ENCODE peak calls at places on chromosomes 1 and 21, in five cellular contexts. One of them, this sample, is unnamed.

GRCh38 chr1:11357291-11357690 is 84.3 kb downstream of the UBIAD1 start:
- DNase-seq in heart right ventricle: no peak
- DNase-seq in HFF-Myc: no peak
- DNase-seq in cardiac fibroblast: no peak
- DNase-seq in endodermal cell: no peak
- DNase-seq in this sample: no peak

GRCh38 chr1:41495171-41495948 is 10.9 kb upstream of the EDN2 start:
- DNase-seq in heart right ventricle: no peak
- DNase-seq in HFF-Myc: no peak
- DNase-seq in cardiac fibroblast: peak
- DNase-seq in endodermal cell: peak
- DNase-seq in this sample: no peak

GRCh38 chr1:59013276-59013927 is 229.6 kb upstream of the JUN start:
- DNase-seq in heart right ventricle: peak
- DNase-seq in HFF-Myc: peak
- DNase-seq in cardiac fibroblast: peak
- DNase-seq in endodermal cell: peak
- DNase-seq in this sample: no peak

GRCh38 chr1:5572794-5573193 is 419.4 kb downstream of the NPHP4 start:
- DNase-seq in heart right ventricle: no peak
- DNase-seq in HFF-Myc: no peak
- DNase-seq in cardiac fibroblast: no peak
- DNase-seq in endodermal cell: peak
- DNase-seq in this sample: no peak

GRCh38 chr1:234553241-234554156 is 56.5 kb downstream of the IRF2BP2 start:
- DNase-seq in heart right ventricle: no peak
- DNase-seq in HFF-Myc: peak
- DNase-seq in cardiac fibroblast: peak
- DNase-seq in endodermal cell: peak
- DNase-seq in this sample: peak

GRCh38 chr1:15974855-15975254 is 1.0 kb downstream of the ZBTB17 start:
- DNase-seq in heart right ventricle: no peak
- DNase-seq in HFF-Myc: no peak
- DNase-seq in cardiac fibroblast: no peak
- DNase-seq in endodermal cell: no peak
- DNase-seq in this sample: no peak

GRCh38 chr1:232589111-232589808 is 40.7 kb downstream of the SIPA1L2 start:
- DNase-seq in heart right ventricle: no peak
- DNase-seq in HFF-Myc: no peak
- DNase-seq in cardiac fibroblast: peak
- DNase-seq in endodermal cell: no peak
- DNase-seq in this sample: no peak

GRCh38 chr21:41664881-41665765 is 101.7 kb downstream of the RIPK4 start:
- DNase-seq in heart right ventricle: peak
- DNase-seq in HFF-Myc: no peak
- DNase-seq in cardiac fibroblast: peak
- DNase-seq in endodermal cell: no peak
- DNase-seq in this sample: no peak

GRCh38 chr1:181101581-181102226 is 13.2 kb downstream of the IER5 start:
- DNase-seq in heart right ventricle: no peak
- DNase-seq in HFF-Myc: no peak
- DNase-seq in cardiac fibroblast: peak
- DNase-seq in endodermal cell: peak
- DNase-seq in this sample: peak

GRCh38 chr1:214002060-214002459 is 14.3 kb downstream of the PROX1 start:
- DNase-seq in heart right ventricle: no peak
- DNase-seq in HFF-Myc: no peak
- DNase-seq in cardiac fibroblast: no peak
- DNase-seq in endodermal cell: no peak
- DNase-seq in this sample: no peak

GRCh38 chr1:244439391-244440032 is 12.2 kb downstream of the ADSS2 start:
- DNase-seq in heart right ventricle: no peak
- DNase-seq in HFF-Myc: no peak
- DNase-seq in cardiac fibroblast: no peak
- DNase-seq in endodermal cell: peak
- DNase-seq in this sample: no peak

GRCh38 chr1:32241011-32241763 is 5.8 kb upstream of the FAM167B start:
- DNase-seq in heart right ventricle: peak
- DNase-seq in HFF-Myc: no peak
- DNase-seq in cardiac fibroblast: peak
- DNase-seq in endodermal cell: peak
- DNase-seq in this sample: no peak

GRCh38 chr1:59500970-59501742 is 204.3 kb downstream of the FGGY start:
- DNase-seq in heart right ventricle: no peak
- DNase-seq in HFF-Myc: no peak
- DNase-seq in cardiac fibroblast: no peak
- DNase-seq in endodermal cell: no peak
- DNase-seq in this sample: no peak

GRCh38 chr1:208420696-208421095 is 176.5 kb upstream of the PLXNA2 start:
- DNase-seq in heart right ventricle: no peak
- DNase-seq in HFF-Myc: no peak
- DNase-seq in cardiac fibroblast: no peak
- DNase-seq in endodermal cell: no peak
- DNase-seq in this sample: no peak

GRCh38 chr1:58895559-58896135 is 111.8 kb upstream of the JUN start:
- DNase-seq in heart right ventricle: no peak
- DNase-seq in HFF-Myc: no peak
- DNase-seq in cardiac fibroblast: no peak
- DNase-seq in endodermal cell: no peak
- DNase-seq in this sample: no peak

GRCh38 chr1:85295006-85295431 is 18.6 kb upstream of the BCL10 start:
- DNase-seq in heart right ventricle: no peak
- DNase-seq in HFF-Myc: peak
- DNase-seq in cardiac fibroblast: no peak
- DNase-seq in endodermal cell: no peak
- DNase-seq in this sample: peak

GRCh38 chr1:86648255-86648654 is 56.1 kb upstream of the SH3GLB1 start:
- DNase-seq in heart right ventricle: no peak
- DNase-seq in HFF-Myc: peak
- DNase-seq in cardiac fibroblast: peak
- DNase-seq in endodermal cell: no peak
- DNase-seq in this sample: peak

GRCh38 chr1:180720753-180721152 is 88.9 kb downstream of the XPR1 start:
- DNase-seq in heart right ventricle: no peak
- DNase-seq in HFF-Myc: no peak
- DNase-seq in cardiac fibroblast: no peak
- DNase-seq in endodermal cell: no peak
- DNase-seq in this sample: no peak

GRCh38 chr21:29233611-29234540 is 64.8 kb upstream of the BACH1 start:
- DNase-seq in heart right ventricle: no peak
- DNase-seq in HFF-Myc: no peak
- DNase-seq in cardiac fibroblast: no peak
- DNase-seq in endodermal cell: no peak
- DNase-seq in this sample: no peak

GRCh38 chr21:42983102-42983501 is 8.7 kb downstream of the PKNOX1 start:
- DNase-seq in heart right ventricle: no peak
- DNase-seq in HFF-Myc: no peak
- DNase-seq in cardiac fibroblast: no peak
- DNase-seq in endodermal cell: no peak
- DNase-seq in this sample: no peak

GRCh38 chr21:15063081-15063820 is 1.5 kb downstream of the NRIP1 start:
- DNase-seq in heart right ventricle: no peak
- DNase-seq in HFF-Myc: no peak
- DNase-seq in cardiac fibroblast: no peak
- DNase-seq in endodermal cell: peak
- DNase-seq in this sample: no peak

GRCh38 chr1:41925712-41926111 is 7.0 kb upstream of the HIVEP3 start:
- DNase-seq in heart right ventricle: no peak
- DNase-seq in HFF-Myc: no peak
- DNase-seq in cardiac fibroblast: peak
- DNase-seq in endodermal cell: no peak
- DNase-seq in this sample: no peak

GRCh38 chr1:31064685-31065309 is 720 bp downstream of the PUM1 start:
- DNase-seq in heart right ventricle: peak
- DNase-seq in HFF-Myc: no peak
- DNase-seq in cardiac fibroblast: peak
- DNase-seq in endodermal cell: no peak
- DNase-seq in this sample: no peak

GRCh38 chr1:169250022-169250421 is 117.6 kb downstream of the NME7 start:
- DNase-seq in heart right ventricle: no peak
- DNase-seq in HFF-Myc: peak
- DNase-seq in cardiac fibroblast: peak
- DNase-seq in endodermal cell: no peak
- DNase-seq in this sample: no peak

GRCh38 chr1:201466492-201466891 is 2.5 kb downstream of the PHLDA3 start:
- DNase-seq in heart right ventricle: no peak
- DNase-seq in HFF-Myc: no peak
- DNase-seq in cardiac fibroblast: peak
- DNase-seq in endodermal cell: no peak
- DNase-seq in this sample: no peak

GRCh38 chr1:115705085-115706008 is 63.2 kb downstream of the CASQ2 start:
- DNase-seq in heart right ventricle: no peak
- DNase-seq in HFF-Myc: no peak
- DNase-seq in cardiac fibroblast: no peak
- DNase-seq in endodermal cell: no peak
- DNase-seq in this sample: no peak

GRCh38 chr1:200043330-200043668 is 15.8 kb downstream of the NR5A2 start:
- DNase-seq in heart right ventricle: no peak
- DNase-seq in HFF-Myc: no peak
- DNase-seq in cardiac fibroblast: no peak
- DNase-seq in endodermal cell: no peak
- DNase-seq in this sample: no peak

GRCh38 chr1:170661646-170662411 is 2.1 kb upstream of the PRRX1 start:
- DNase-seq in heart right ventricle: peak
- DNase-seq in HFF-Myc: no peak
- DNase-seq in cardiac fibroblast: peak
- DNase-seq in endodermal cell: peak
- DNase-seq in this sample: no peak

GRCh38 chr1:156126701-156127534 is 12.4 kb downstream of the LMNA start:
- DNase-seq in heart right ventricle: no peak
- DNase-seq in HFF-Myc: peak
- DNase-seq in cardiac fibroblast: peak
- DNase-seq in endodermal cell: no peak
- DNase-seq in this sample: no peak

GRCh38 chr1:226946285-226946684 is 6.2 kb downstream of the COQ8A start:
- DNase-seq in heart right ventricle: no peak
- DNase-seq in HFF-Myc: no peak
- DNase-seq in cardiac fibroblast: no peak
- DNase-seq in endodermal cell: no peak
- DNase-seq in this sample: no peak

GRCh38 chr1:73947009-73947408 is 251.0 kb downstream of the LRRIQ3 start:
- DNase-seq in heart right ventricle: no peak
- DNase-seq in HFF-Myc: no peak
- DNase-seq in cardiac fibroblast: no peak
- DNase-seq in endodermal cell: no peak
- DNase-seq in this sample: no peak

GRCh38 chr1:39960461-39960958 is 5.6 kb downstream of the MFSD2A start:
- DNase-seq in heart right ventricle: peak
- DNase-seq in HFF-Myc: no peak
- DNase-seq in cardiac fibroblast: no peak
- DNase-seq in endodermal cell: no peak
- DNase-seq in this sample: no peak

GRCh38 chr1:25820247-25821111 is 725 bp downstream of the MTFR1L start:
- DNase-seq in heart right ventricle: peak
- DNase-seq in HFF-Myc: no peak
- DNase-seq in cardiac fibroblast: peak
- DNase-seq in endodermal cell: peak
- DNase-seq in this sample: no peak

DNA sequence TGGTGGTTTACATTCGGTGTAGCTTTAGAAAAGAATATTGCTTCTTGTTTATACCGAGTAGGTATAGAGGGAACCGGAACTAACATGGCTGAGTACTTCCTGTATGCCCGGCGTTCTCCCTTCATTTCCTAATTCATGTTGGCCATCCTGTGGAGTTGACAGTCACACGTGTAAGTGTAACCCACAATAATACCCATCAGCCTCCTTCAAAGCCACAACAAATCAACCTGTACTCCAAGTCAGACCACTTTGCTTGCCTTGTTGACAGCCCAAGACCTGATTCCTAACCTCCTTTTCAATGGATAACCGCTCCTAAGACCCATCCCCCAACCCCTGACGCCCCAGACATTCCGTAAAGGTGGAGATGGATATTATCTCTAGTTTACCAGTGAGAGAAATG is 42.1 kb downstream of the UBE2U start:
- DNase-seq in heart right ventricle: no peak
- DNase-seq in HFF-Myc: no peak
- DNase-seq in cardiac fibroblast: no peak
- DNase-seq in endodermal cell: peak
- DNase-seq in this sample: no peak
- H3K4me3 ChIP-seq in heart right ventricle: peak
- H3K4me3 ChIP-seq in HFF-Myc: no peak
- H3K4me3 ChIP-seq in cardiac fibroblast: no peak
- H3K4me3 ChIP-seq in endodermal cell: peak
- H3K4me3 ChIP-seq in this sample: no peak

DNA sequence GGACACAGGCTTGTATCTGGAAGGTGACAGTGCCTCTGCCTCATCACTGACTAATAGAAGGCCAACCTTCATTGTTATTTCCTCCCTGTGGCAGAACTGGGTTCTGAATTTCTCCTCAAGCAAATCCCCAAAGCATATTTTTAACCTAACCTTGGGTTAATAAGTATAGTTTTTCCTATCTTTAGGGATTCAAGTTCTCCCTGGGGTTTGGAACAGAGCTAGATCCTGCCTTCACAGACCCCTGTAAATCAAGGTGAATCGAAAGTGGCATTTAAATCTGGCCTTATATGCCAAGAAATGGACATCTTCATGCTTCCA is 4.4 kb upstream of the CHI3L2 start:
- DNase-seq in heart right ventricle: no peak
- DNase-seq in HFF-Myc: no peak
- DNase-seq in cardiac fibroblast: no peak
- DNase-seq in endodermal cell: no peak
- DNase-seq in this sample: no peak
- TF ChIP-seq CTCF in heart right ventricle: no peak
- TF ChIP-seq CTCF in HFF-Myc: no peak
- TF ChIP-seq CTCF in cardiac fibroblast: no peak
- TF ChIP-seq CTCF in endodermal cell: no peak
- TF ChIP-seq CTCF in this sample: no peak

GRCh38 chr1:23620605-23621004 is 61.3 kb upstream of the ID3 start:
- DNase-seq in heart right ventricle: no peak
- DNase-seq in HFF-Myc: no peak
- DNase-seq in cardiac fibroblast: no peak
- DNase-seq in endodermal cell: no peak
- DNase-seq in this sample: no peak
- H3K4me3 ChIP-seq in heart right ventricle: no peak
- H3K4me3 ChIP-seq in HFF-Myc: no peak
- H3K4me3 ChIP-seq in cardiac fibroblast: no peak
- H3K4me3 ChIP-seq in endodermal cell: no peak
- H3K4me3 ChIP-seq in this sample: no peak

DNA sequence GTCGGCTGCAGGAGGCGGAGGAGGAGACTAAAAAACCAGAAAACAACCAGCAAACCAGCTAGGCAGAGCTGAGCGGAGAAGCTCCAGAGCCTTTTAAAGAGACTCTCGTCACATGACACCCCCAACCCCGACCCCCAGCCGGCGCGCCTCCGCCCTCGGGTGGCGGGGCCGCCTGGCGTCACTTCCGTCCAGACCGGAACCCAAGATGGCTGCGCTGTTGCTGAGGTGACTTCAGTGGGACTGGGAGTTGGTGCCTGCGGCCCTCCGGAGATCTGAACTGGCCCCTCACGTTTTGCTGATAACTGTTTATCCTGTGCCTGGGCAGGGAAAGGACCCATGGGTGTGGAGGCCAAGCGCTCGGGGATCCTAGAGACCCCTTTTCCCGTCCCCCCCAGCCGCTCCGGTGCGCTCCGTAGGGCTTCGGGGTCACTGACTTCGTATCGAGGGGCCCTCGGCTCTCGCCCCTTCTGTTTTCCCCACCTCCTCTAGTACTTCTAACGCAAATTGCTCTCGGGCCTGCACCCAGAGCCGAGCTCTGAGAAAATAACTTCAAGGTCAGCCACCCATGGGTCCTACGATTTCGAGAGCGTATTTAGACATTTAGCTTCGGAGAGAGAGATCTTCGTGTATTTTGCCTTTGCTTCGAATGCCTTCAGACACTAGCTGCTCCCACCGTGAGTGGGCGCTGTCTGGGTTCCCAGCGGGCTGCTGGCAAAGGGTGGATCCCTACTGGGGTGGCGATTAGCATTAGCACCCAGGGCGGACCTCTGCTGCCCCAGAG is at the start of gene SDHC:
- DNase-seq in heart right ventricle: peak
- DNase-seq in HFF-Myc: peak
- DNase-seq in cardiac fibroblast: peak
- DNase-seq in endodermal cell: peak
- DNase-seq in this sample: peak
- TF ChIP-seq CTCF in heart right ventricle: peak
- TF ChIP-seq CTCF in HFF-Myc: peak
- TF ChIP-seq CTCF in cardiac fibroblast: peak
- TF ChIP-seq CTCF in endodermal cell: peak
- TF ChIP-seq CTCF in this sample: peak